ENCODE peak calls at places on chromosome 19, in four cellular contexts. One of them, this sample, is unnamed.

GRCh38 chr19:768424-768823 is 17.5 kb downstream of the MISP start:
- DNase-seq in psoas muscle: no peak
- DNase-seq in neural progenitor cell: no peak
- DNase-seq in substantia nigra: no peak
- DNase-seq in this sample: no peak

GRCh38 chr19:23971598-23971997 is 56.9 kb downstream of the ZNF726 start:
- DNase-seq in psoas muscle: no peak
- DNase-seq in neural progenitor cell: no peak
- DNase-seq in substantia nigra: no peak
- DNase-seq in this sample: no peak

GRCh38 chr19:39951686-39952085 is 17.3 kb upstream of the FCGBP start:
- DNase-seq in psoas muscle: no peak
- DNase-seq in neural progenitor cell: no peak
- DNase-seq in substantia nigra: no peak
- DNase-seq in this sample: no peak

GRCh38 chr19:12648088-12648487 is 18.5 kb downstream of the MAN2B1 start:
- DNase-seq in psoas muscle: no peak
- DNase-seq in neural progenitor cell: no peak
- DNase-seq in substantia nigra: no peak
- DNase-seq in this sample: no peak

GRCh38 chr19:6276447-6276846 is 3.3 kb downstream of the MLLT1 start:
- DNase-seq in psoas muscle: peak
- DNase-seq in neural progenitor cell: no peak
- DNase-seq in substantia nigra: no peak
- DNase-seq in this sample: peak

GRCh38 chr19:11284535-11284934 is 11.4 kb upstream of the TSPAN16 start:
- DNase-seq in psoas muscle: no peak
- DNase-seq in neural progenitor cell: peak
- DNase-seq in substantia nigra: no peak
- DNase-seq in this sample: no peak

GRCh38 chr19:48403606-48404005 is 10.1 kb downstream of the GRIN2D start:
- DNase-seq in psoas muscle: no peak
- DNase-seq in neural progenitor cell: peak
- DNase-seq in substantia nigra: no peak
- DNase-seq in this sample: peak

GRCh38 chr19:8244442-8244841 is 35.3 kb downstream of the CERS4 start:
- DNase-seq in psoas muscle: no peak
- DNase-seq in neural progenitor cell: no peak
- DNase-seq in substantia nigra: no peak
- DNase-seq in this sample: no peak

GRCh38 chr19:18469245-18470107 is 31.5 kb upstream of the ISYNA1 start:
- DNase-seq in psoas muscle: peak
- DNase-seq in neural progenitor cell: peak
- DNase-seq in substantia nigra: no peak
- DNase-seq in this sample: peak

GRCh38 chr19:41030651-41031050 is 39.6 kb downstream of the CYP2B6 start:
- DNase-seq in psoas muscle: no peak
- DNase-seq in neural progenitor cell: no peak
- DNase-seq in substantia nigra: no peak
- DNase-seq in this sample: peak

GRCh38 chr19:38844093-38844686 is 5.6 kb downstream of the HNRNPL start:
- DNase-seq in psoas muscle: peak
- DNase-seq in neural progenitor cell: no peak
- DNase-seq in substantia nigra: no peak
- DNase-seq in this sample: no peak

GRCh38 chr19:41546386-41546789 is 29.6 kb upstream of the CEACAM21 start:
- DNase-seq in psoas muscle: no peak
- DNase-seq in neural progenitor cell: no peak
- DNase-seq in substantia nigra: no peak
- DNase-seq in this sample: no peak

GRCh38 chr19:57651654-57651996 is 17.1 kb upstream of the ZSCAN4 start:
- DNase-seq in psoas muscle: no peak
- DNase-seq in neural progenitor cell: peak
- DNase-seq in substantia nigra: no peak
- DNase-seq in this sample: no peak

GRCh38 chr19:48325265-48325910 is at the start of gene EMP3:
- DNase-seq in psoas muscle: peak
- DNase-seq in neural progenitor cell: peak
- DNase-seq in substantia nigra: no peak
- DNase-seq in this sample: peak

GRCh38 chr19:38145627-38146026 is 78.4 kb downstream of the DPF1 start:
- DNase-seq in psoas muscle: no peak
- DNase-seq in neural progenitor cell: no peak
- DNase-seq in substantia nigra: no peak
- DNase-seq in this sample: no peak

GRCh38 chr19:8612807-8613171 is 2.3 kb upstream of the ADAMTS10 start:
- DNase-seq in psoas muscle: no peak
- DNase-seq in neural progenitor cell: no peak
- DNase-seq in substantia nigra: no peak
- DNase-seq in this sample: no peak

GRCh38 chr19:12647490-12648071 is 19.0 kb downstream of the MAN2B1 start:
- DNase-seq in psoas muscle: peak
- DNase-seq in neural progenitor cell: peak
- DNase-seq in substantia nigra: no peak
- DNase-seq in this sample: no peak

GRCh38 chr19:13887039-13887438 is 10.1 kb downstream of the NANOS3 start:
- DNase-seq in psoas muscle: no peak
- DNase-seq in neural progenitor cell: no peak
- DNase-seq in substantia nigra: no peak
- DNase-seq in this sample: no peak

GRCh38 chr19:13091400-13092161 is 11.1 kb downstream of the LYL1 start:
- DNase-seq in psoas muscle: peak
- DNase-seq in neural progenitor cell: peak
- DNase-seq in substantia nigra: peak
- DNase-seq in this sample: no peak

GRCh38 chr19:55651236-55651635 is 3.2 kb downstream of the CCDC106 start:
- DNase-seq in psoas muscle: no peak
- DNase-seq in neural progenitor cell: no peak
- DNase-seq in substantia nigra: no peak
- DNase-seq in this sample: no peak

GRCh38 chr19:47258434-47258833 is 2.1 kb downstream of the CCDC9 start:
- DNase-seq in psoas muscle: no peak
- DNase-seq in neural progenitor cell: no peak
- DNase-seq in substantia nigra: no peak
- DNase-seq in this sample: no peak

GRCh38 chr19:4851551-4852290 is 15.7 kb downstream of the PLIN3 start:
- DNase-seq in psoas muscle: peak
- DNase-seq in neural progenitor cell: peak
- DNase-seq in substantia nigra: no peak
- DNase-seq in this sample: peak

GRCh38 chr19:43781630-43782310 is 997 bp upstream of the KCNN4 start:
- DNase-seq in psoas muscle: no peak
- DNase-seq in neural progenitor cell: no peak
- DNase-seq in substantia nigra: no peak
- DNase-seq in this sample: no peak

GRCh38 chr19:539429-540030 is 4.3 kb upstream of the GZMM start:
- DNase-seq in psoas muscle: no peak
- DNase-seq in neural progenitor cell: no peak
- DNase-seq in substantia nigra: no peak
- DNase-seq in this sample: no peak

GRCh38 chr19:33094504-33095067 is 13.6 kb downstream of the GPATCH1 start:
- DNase-seq in psoas muscle: no peak
- DNase-seq in neural progenitor cell: no peak
- DNase-seq in substantia nigra: no peak
- DNase-seq in this sample: no peak

GRCh38 chr19:41997851-41998229 is 3.8 kb upstream of the ATP1A3 start:
- DNase-seq in psoas muscle: no peak
- DNase-seq in neural progenitor cell: no peak
- DNase-seq in substantia nigra: no peak
- DNase-seq in this sample: peak

GRCh38 chr19:47095707-47096704 is 17.6 kb downstream of the ZC3H4 start:
- DNase-seq in psoas muscle: peak
- DNase-seq in neural progenitor cell: no peak
- DNase-seq in substantia nigra: no peak
- DNase-seq in this sample: no peak

GRCh38 chr19:31354919-31355318 is 5.7 kb upstream of the TSHZ3 start:
- DNase-seq in psoas muscle: no peak
- DNase-seq in neural progenitor cell: peak
- DNase-seq in substantia nigra: no peak
- DNase-seq in this sample: no peak

GRCh38 chr19:5520501-5520900 is 47.3 kb downstream of the TINCR start:
- DNase-seq in psoas muscle: no peak
- DNase-seq in neural progenitor cell: no peak
- DNase-seq in substantia nigra: no peak
- DNase-seq in this sample: no peak

GRCh38 chr19:5343848-5344247 is 3.2 kb upstream of the PTPRS start:
- DNase-seq in psoas muscle: peak
- DNase-seq in neural progenitor cell: no peak
- DNase-seq in substantia nigra: no peak
- DNase-seq in this sample: no peak

GRCh38 chr19:57665261-57665806 is 3.4 kb upstream of the ZSCAN4 start:
- DNase-seq in psoas muscle: no peak
- DNase-seq in neural progenitor cell: no peak
- DNase-seq in substantia nigra: no peak
- DNase-seq in this sample: no peak

GRCh38 chr19:49844138-49844740 is 6.7 kb upstream of the PTOV1 start:
- DNase-seq in psoas muscle: peak
- DNase-seq in neural progenitor cell: no peak
- DNase-seq in substantia nigra: no peak
- DNase-seq in this sample: no peak
- H3K27ac ChIP-seq in psoas muscle: peak
- H3K27ac ChIP-seq in neural progenitor cell: no peak
- H3K27ac ChIP-seq in substantia nigra: no peak
- H3K27ac ChIP-seq in this sample: no peak

GRCh38 chr19:45442408-45442926 is 18.8 kb upstream of the ERCC1 start:
- DNase-seq in psoas muscle: no peak
- DNase-seq in neural progenitor cell: no peak
- DNase-seq in substantia nigra: no peak
- DNase-seq in this sample: no peak
- H3K27ac ChIP-seq in psoas muscle: peak
- H3K27ac ChIP-seq in neural progenitor cell: no peak
- H3K27ac ChIP-seq in substantia nigra: no peak
- H3K27ac ChIP-seq in this sample: no peak

DNA sequence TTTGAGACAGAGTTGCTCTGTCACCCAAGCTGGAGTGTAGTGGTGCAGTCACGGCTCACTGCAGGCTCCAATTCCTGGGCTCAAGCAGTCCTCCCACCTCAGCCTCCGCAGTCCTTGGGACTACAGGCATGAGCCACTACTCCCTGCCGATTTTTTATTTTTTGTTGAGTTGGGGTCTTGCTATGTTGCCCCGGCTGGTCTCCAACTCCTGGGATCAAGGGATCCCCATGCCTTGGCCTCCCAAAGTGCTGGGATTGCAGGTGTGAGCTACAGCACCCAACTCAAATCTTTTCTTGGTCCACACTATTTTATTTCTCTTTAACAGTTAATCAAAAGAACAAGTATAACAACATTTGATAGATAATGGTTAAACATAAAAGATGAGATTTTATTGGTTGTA is 7.5 kb downstream of the CCNE1 start:
- DNase-seq in psoas muscle: peak
- DNase-seq in neural progenitor cell: no peak
- DNase-seq in substantia nigra: no peak
- DNase-seq in this sample: no peak
- H3K27ac ChIP-seq in psoas muscle: no peak
- H3K27ac ChIP-seq in neural progenitor cell: no peak
- H3K27ac ChIP-seq in substantia nigra: no peak
- H3K27ac ChIP-seq in this sample: no peak

DNA sequence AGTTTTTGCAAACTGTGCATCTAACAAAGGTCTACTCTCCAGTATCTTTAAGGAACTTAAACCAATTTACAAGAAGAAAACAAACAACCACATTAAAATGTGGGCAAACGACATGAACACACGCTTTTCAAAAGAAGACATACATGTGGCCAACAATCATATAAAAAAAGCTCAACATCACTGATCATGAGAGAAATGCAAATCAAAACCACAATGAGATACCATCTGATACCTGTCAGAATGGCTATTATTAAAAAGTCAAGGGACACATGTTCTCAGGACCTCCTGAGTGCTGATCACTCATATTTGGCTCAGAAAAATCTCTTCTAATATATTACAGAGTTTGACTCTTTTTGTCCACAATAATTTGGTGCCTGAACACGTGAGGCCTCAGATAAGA is 14.2 kb upstream of the LILRB1 start:
- DNase-seq in psoas muscle: no peak
- DNase-seq in neural progenitor cell: no peak
- DNase-seq in substantia nigra: no peak
- DNase-seq in this sample: no peak
- H3K27ac ChIP-seq in psoas muscle: no peak
- H3K27ac ChIP-seq in neural progenitor cell: no peak
- H3K27ac ChIP-seq in substantia nigra: no peak
- H3K27ac ChIP-seq in this sample: no peak